ENCODE peak calls at places on chromosome 20, in nine cellular contexts. K is foreskin fibroblast, Z is lower lobe of right lung, Q is PC-3, R is breast epithelium, I is cardiac fibroblast, H is fibroblast of mammary gland, Y is fibroblast of pulmonary artery, F is AG04449. V is an unnamed sample.

GRCh38 chr20:1895674-1896496 is 678 bp downstream of the SIRPA start:
- DNase-seq in K (no peak), Z (peak; percentile 58), Q (no peak), R (peak; percentile 57), I (no peak), H (peak; percentile 24), Y (no peak), F (no peak), V (no peak)

GRCh38 chr20:49887251-49887827 is 28.0 kb downstream of the SPATA2 start:
- DNase-seq in K (peak; percentile 73), Z (no peak), Q (no peak), R (no peak), I (no peak), H (peak; percentile 41), Y (no peak), F (no peak), V (no peak)

GRCh38 chr20:23049933-23050838 is 714 bp upstream of the THBD start:
- DNase-seq in K (peak; percentile 20), Z (peak; percentile 81), Q (peak; percentile 44), R (no peak), I (no peak), H (no peak), Y (peak; percentile 49), F (no peak), V (no peak)

GRCh38 chr20:11582073-11582472 is 335.6 kb upstream of the BTBD3 start:
- DNase-seq in K (no peak), Z (no peak), Q (no peak), R (no peak), I (peak; percentile 13), H (peak; percentile 17), Y (peak; percentile 10), F (no peak), V (no peak)

GRCh38 chr20:17843246-17844132 is 125.1 kb downstream of the SNX5 start:
- DNase-seq in K (peak; percentile 93), Z (no peak), Q (peak; percentile 94), R (peak; percentile 76), I (peak; percentile 97), H (peak; percentile 96), Y (peak; percentile 97), F (peak; percentile 92), V (peak; percentile 89)

GRCh38 chr20:11847827-11848226 is 69.9 kb upstream of the BTBD3 start:
- DNase-seq in K (no peak), Z (no peak), Q (peak; percentile 89), R (no peak), I (no peak), H (no peak), Y (no peak), F (no peak), V (no peak)

GRCh38 chr20:11214281-11214680 is 540.5 kb upstream of the JAG1 start:
- DNase-seq in K (no peak), Z (no peak), Q (no peak), R (no peak), I (peak; percentile 62), H (no peak), Y (no peak), F (no peak), V (no peak)

GRCh38 chr20:37347891-37348642 is 2.1 kb downstream of the SRC start:
- DNase-seq in K (no peak), Z (no peak), Q (peak; percentile 23), R (no peak), I (no peak), H (no peak), Y (no peak), F (no peak), V (no peak)

GRCh38 chr20:62064788-62065668 is 653 bp downstream of the TAF4 start:
- DNase-seq in K (no peak), Z (no peak), Q (no peak), R (no peak), I (no peak), H (no peak), Y (no peak), F (no peak), V (no peak)

GRCh38 chr20:37406010-37406998 is 60.4 kb downstream of the SRC start:
- DNase-seq in K (no peak), Z (no peak), Q (peak; percentile 64), R (no peak), I (peak; percentile 25), H (no peak), Y (no peak), F (no peak), V (no peak)

GRCh38 chr20:21573259-21573658 is 59.4 kb upstream of the NKX2-2 start:
- DNase-seq in K (no peak), Z (no peak), Q (no peak), R (no peak), I (no peak), H (no peak), Y (no peak), F (no peak), V (no peak)

GRCh38 chr20:1618954-1619550 is 757 bp downstream of the SIRPB1 start:
- DNase-seq in K (no peak), Z (no peak), Q (peak; percentile 1), R (no peak), I (no peak), H (no peak), Y (no peak), F (no peak), V (no peak)

GRCh38 chr20:34526466-34526865 is 10.2 kb downstream of the DYNLRB1 start:
- DNase-seq in K (no peak), Z (no peak), Q (no peak), R (no peak), I (no peak), H (no peak), Y (no peak), F (no peak), V (no peak)

GRCh38 chr20:50248104-50248631 is 57.5 kb downstream of the CEBPB start:
- DNase-seq in K (no peak), Z (no peak), Q (no peak), R (no peak), I (peak; percentile 41), H (peak; percentile 40), Y (peak; percentile 48), F (no peak), V (peak; percentile 37)

GRCh38 chr20:38523697-38524096 is 51.1 kb downstream of the RALGAPB start:
- DNase-seq in K (peak; percentile 45), Z (no peak), Q (peak; percentile 69), R (no peak), I (peak; percentile 22), H (peak; percentile 75), Y (peak; percentile 58), F (no peak), V (peak; percentile 8)

GRCh38 chr20:5070081-5070480 is 49.7 kb downstream of the PCNA start:
- DNase-seq in K (no peak), Z (no peak), Q (no peak), R (no peak), I (no peak), H (no peak), Y (no peak), F (no peak), V (no peak)

GRCh38 chr20:44478188-44478587 is 2.5 kb downstream of the TTPAL start:
- DNase-seq in K (no peak), Z (no peak), Q (no peak), R (no peak), I (no peak), H (no peak), Y (no peak), F (no peak), V (no peak)

GRCh38 chr20:44475372-44475693 is 341 bp upstream of the TTPAL start:
- DNase-seq in K (no peak), Z (no peak), Q (no peak), R (no peak), I (no peak), H (no peak), Y (no peak), F (no peak), V (no peak)

GRCh38 chr20:44479643-44480042 is 4.0 kb downstream of the TTPAL start:
- DNase-seq in K (no peak), Z (no peak), Q (no peak), R (no peak), I (no peak), H (no peak), Y (no peak), F (no peak), V (no peak)

GRCh38 chr20:44477151-44477550 is 1.5 kb downstream of the TTPAL start:
- DNase-seq in K (no peak), Z (no peak), Q (peak; percentile 62), R (no peak), I (no peak), H (no peak), Y (no peak), F (no peak), V (no peak)

GRCh38 chr20:44475694-44476560 is at the start of gene TTPAL:
- DNase-seq in K (peak; percentile 81), Z (peak; percentile 94), Q (peak; percentile 97), R (peak; percentile 86), I (peak; percentile 85), H (peak; percentile 84), Y (peak; percentile 85), F (no peak), V (no peak)
- TF ChIP-seq CTCF in K (peak; percentile 39), Z (peak; percentile 39), Q (peak; percentile 41), R (no peak), I (peak; percentile 43), H (peak; percentile 21), Y (peak; percentile 32), F (peak; percentile 50), V (peak; percentile 31)

DNA sequence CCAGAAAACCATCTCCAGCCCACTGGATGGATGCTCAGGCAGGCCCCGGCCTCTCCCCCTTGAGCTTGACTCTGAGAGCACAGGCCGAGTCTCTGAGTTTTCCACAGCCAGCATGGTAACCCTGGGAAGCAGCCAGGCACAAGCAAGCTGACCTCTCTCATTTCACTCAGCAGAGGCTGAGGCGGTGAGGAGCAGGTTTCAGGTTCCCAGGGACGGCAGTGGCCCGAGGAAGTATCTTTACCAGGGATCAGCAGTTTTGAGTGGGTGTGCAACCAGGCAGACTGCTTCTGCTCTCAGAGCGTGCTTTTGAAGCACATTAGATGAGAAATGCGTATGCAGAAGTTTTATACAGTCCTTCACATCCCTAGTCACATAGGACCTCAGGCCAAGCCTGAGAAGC is 12.6 kb downstream of the HCK start:
- DNase-seq in K (no peak), Z (no peak), Q (no peak), R (no peak), I (no peak), H (no peak), Y (no peak), F (no peak), V (no peak)
- H3K4me3 ChIP-seq in K (no peak overlapping the region), Z (no peak overlapping the region), Q (no peak overlapping the region), R (no peak overlapping the region), I (no peak overlapping the region), H (no peak overlapping the region), Y (no peak overlapping the region), F (no peak overlapping the region), V (no peak overlapping the region)

GRCh38 chr20:63453029-63453523 is 19.4 kb downstream of the KCNQ2 start:
- DNase-seq in K (no peak), Z (no peak), Q (peak; percentile 29), R (no peak), I (peak; percentile 4), H (no peak), Y (no peak), F (no peak), V (no peak)
- TF ChIP-seq CTCF in K (no peak), Z (no peak), Q (peak; percentile 47), R (no peak), I (peak; percentile 22), H (no peak), Y (no peak), F (peak; percentile 15), V (peak; percentile 21)

DNA sequence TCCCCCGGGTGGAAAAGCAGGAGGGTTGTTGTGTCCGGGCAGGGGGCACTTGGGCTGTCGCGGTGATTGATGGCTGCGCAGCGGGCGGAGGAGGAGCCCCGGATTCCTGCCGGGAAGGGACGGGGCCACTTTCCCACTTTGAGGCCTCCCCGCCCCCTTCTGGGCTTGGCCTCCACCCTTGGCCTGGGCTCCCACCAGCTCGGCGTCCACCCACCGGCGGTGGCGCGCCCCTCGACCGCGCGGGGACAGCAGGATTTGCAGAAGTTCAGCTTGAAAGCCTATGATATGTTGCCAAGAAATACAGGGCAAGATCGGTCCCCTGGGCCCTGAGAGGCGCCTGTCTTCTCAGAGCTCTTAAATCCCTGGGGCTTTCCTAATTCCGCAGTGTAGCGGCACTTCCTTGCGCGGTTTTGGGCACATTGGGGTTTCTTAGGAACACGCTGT is 852 bp downstream of the RIN2 start:
- DNase-seq in K (peak; percentile 23), Z (peak; percentile 86), Q (peak; percentile 57), R (peak; percentile 32), I (peak; percentile 61), H (peak; percentile 52), Y (peak; percentile 60), F (no peak), V (no peak)
- H3K4me3 ChIP-seq in K (peak overlapping the region; percentile 98), Z (peak overlapping the region; percentile 88), Q (peak overlapping the region; percentile 89), R (peak overlapping the region; percentile 81), I (peak overlapping the region; percentile 90), H (peak overlapping the region; percentile 75), Y (peak overlapping the region; percentile 86), F (peak overlapping the region; percentile 85), V (peak overlapping the region; percentile 85)

V was measured in AG09309.